ENCODE peak calls at places on chromosomes 16 and 17, in six cellular contexts. Z, M, I, D, W and X are unnamed samples.
A peak's percentile ranks its signal among the peaks of the same experiment; 100 is the strongest.

GRCh38 chr16:49750341-49751011 is 105.4 kb downstream of the ZNF423 start:
- DNase-seq in Z (no peak), I (peak; percentile 50), D (no peak), M (no peak), W (no peak), X (no peak)

GRCh38 chr16:2147981-2148671 is at the start of gene RAB26:
- DNase-seq in M (peak; percentile 84), I (peak; percentile 79), W (peak; percentile 85), D (peak; percentile 92), Z (peak; percentile 63), X (peak; percentile 88)

GRCh38 chr16:10776280-10776679 is 32.6 kb downstream of the NUBP1 start:
- DNase-seq in Z (no peak), I (no peak), W (no peak), D (no peak), M (no peak), X (no peak)

GRCh38 chr17:38729368-38729885 is 714 bp upstream of the CISD3 start:
- DNase-seq in W (no peak), M (no peak), Z (no peak), D (no peak), I (no peak), X (no peak)

GRCh38 chr17:78131172-78132085 is 858 bp downstream of the TMC8 start:
- DNase-seq in M (no peak), I (no peak), D (peak; percentile 40), W (no peak), Z (no peak), X (peak; percentile 74)

GRCh38 chr17:41058741-41059140 is 1.2 kb downstream of the KRTAP2-3 start:
- DNase-seq in D (no peak), W (no peak), Z (no peak), M (no peak), I (no peak), X (no peak)

GRCh38 chr16:4052801-4053662 is 63.2 kb downstream of the ADCY9 start:
- DNase-seq in I (peak; percentile 29), Z (peak; percentile 55), W (no peak), M (peak; percentile 70), D (peak; percentile 86), X (peak; percentile 80)

GRCh38 chr16:78439646-78440045 is 340.2 kb downstream of the WWOX start:
- DNase-seq in D (no peak), Z (no peak), M (no peak), W (no peak), I (no peak), X (no peak)